ENCODE peak calls at places on chromosomes 12 and 14, in seven cellular contexts. Z is activated CD4-positive, alpha-beta T cell treated with anti-CD3 and anti-CD28 coated beads for 48 hours; W is endothelial cell; N is astrocyte; A is CD4-positive, CD25-positive, alpha-beta regulatory T cell; S is nucleus accumbens; X is NCI-H2081. G is an unnamed sample.

GRCh38 chr14:68947802-68948201 is 31.3 kb downstream of the ACTN1 start:
- DNase-seq in N (no peak), X (no peak), S (no peak), Z (no peak), W (no peak), A (no peak), G (no peak)

GRCh38 chr12:124544311-124544970 is 23.0 kb downstream of the NCOR2 start:
- DNase-seq in S (no peak), X (no peak), W (no peak), A (no peak), N (no peak), Z (no peak), G (no peak)

GRCh38 chr12:70609203-70609602 is 28.0 kb downstream of the PTPRB start:
- DNase-seq in X (no peak), A (no peak), S (no peak), N (no peak), W (no peak), Z (no peak), G (no peak)

GRCh38 chr12:2979806-2980205 is 20.6 kb downstream of the TEAD4 start:
- DNase-seq in Z (no peak), X (no peak), S (no peak), A (no peak), N (no peak), W (no peak), G (no peak)

GRCh38 chr14:87934185-87934584 is 58.8 kb downstream of the GALC start:
- DNase-seq in S (no peak), Z (no peak), N (no peak), W (no peak), X (no peak), A (no peak), G (no peak)

GRCh38 chr12:13036881-13037280 is 7.3 kb upstream of the FAM234B start:
- DNase-seq in W (no peak), Z (no peak), X (no peak), S (no peak), N (no peak), A (no peak), G (no peak)

GRCh38 chr14:59086241-59086899 is 102.1 kb upstream of the DAAM1 start:
- DNase-seq in N (peak), S (no peak), Z (no peak), W (no peak), X (no peak), A (no peak), G (no peak)

GRCh38 chr14:73953731-73954130 is 3.6 kb downstream of the COQ6 start:
- DNase-seq in X (no peak), N (no peak), W (no peak), Z (no peak), S (no peak), A (no peak), G (no peak)

GRCh38 chr14:45041641-45042040 is 42.3 kb upstream of the PRPF39 start:
- DNase-seq in Z (no peak), N (no peak), A (no peak), X (no peak), S (no peak), W (no peak), G (no peak)

GRCh38 chr14:105486974-105487448 is 325 bp downstream of the CRIP1 start:
- DNase-seq in Z (peak), W (no peak), N (no peak), A (peak), S (no peak), X (no peak), G (peak)

GRCh38 chr12:75722714-75723200 is 211.3 kb upstream of the KRR1 start:
- DNase-seq in A (no peak), N (peak), X (peak), Z (peak), S (peak), W (no peak), G (no peak)

GRCh38 chr14:51004801-51005526 is 60.7 kb upstream of the PYGL start:
- DNase-seq in Z (no peak), S (no peak), A (no peak), X (no peak), W (no peak), N (peak), G (no peak)

GRCh38 chr12:93802698-93803097 is 125.5 kb downstream of the CRADD start:
- DNase-seq in S (no peak), N (no peak), Z (no peak), X (no peak), W (no peak), A (no peak), G (no peak)

GRCh38 chr14:96274122-96274910 is 18.3 kb downstream of the BDKRB1 start:
- DNase-seq in Z (no peak), N (peak), A (no peak), W (no peak), S (peak), X (no peak), G (no peak)

G was measured in naive thymus-derived CD4-positive, alpha-beta T cell.